ENCODE peak calls at places on chromosomes 1 and 21, in six cellular contexts. I is HL-60, A is GM10248, P is hepatocyte, T is transverse colon, Q is fibroblast of the aortic adventitia. E is an unnamed sample.

GRCh38 chr1:246602194-246602593 is 35.9 kb downstream of the CNST start:
- DNase-seq in I (no peak), A (no peak), P (no peak), T (no peak), Q (peak), E (peak)

GRCh38 chr1:22625262-22625925 is 11.0 kb upstream of the C1QA start:
- DNase-seq in I (no peak), A (no peak), P (peak), T (no peak), Q (peak), E (no peak)

GRCh38 chr1:248622491-248623106 is 12.3 kb downstream of the OR2T11 start:
- DNase-seq in I (peak), A (peak), P (no peak), T (no peak), Q (peak), E (peak)

GRCh38 chr1:27074175-27074780 is 61.6 kb upstream of the TENT5B start:
- DNase-seq in I (no peak), A (no peak), P (peak), T (no peak), Q (no peak), E (peak)

GRCh38 chr1:54398963-54399528 is 7.1 kb downstream of the SSBP3 start:
- DNase-seq in I (no peak), A (no peak), P (no peak), T (no peak), Q (no peak), E (no peak)

GRCh38 chr1:115717541-115717940 is 51.0 kb downstream of the CASQ2 start:
- DNase-seq in I (no peak), A (peak), P (peak), T (peak), Q (peak), E (no peak)

GRCh38 chr21:27681038-27681437 is 714.1 kb upstream of the ADAMTS5 start:
- DNase-seq in I (no peak), A (no peak), P (no peak), T (no peak), Q (peak), E (peak)

GRCh38 chr1:1614204-1614953 is 921 bp upstream of the MIB2 start:
- DNase-seq in I (no peak), A (no peak), P (peak), T (peak), Q (peak), E (peak)

GRCh38 chr1:44778705-44779576 is 3.6 kb downstream of the RPS8 start:
- DNase-seq in I (no peak), A (no peak), P (no peak), T (no peak), Q (no peak), E (no peak)

GRCh38 chr21:35035581-35035980 is 13.5 kb downstream of the RUNX1 start:
- DNase-seq in I (no peak), A (no peak), P (no peak), T (no peak), Q (no peak), E (no peak)

GRCh38 chr1:58898739-58899580 is 115.1 kb upstream of the JUN start:
- DNase-seq in I (peak), A (no peak), P (peak), T (peak), Q (no peak), E (no peak)

GRCh38 chr1:35810096-35810860 is 2.5 kb downstream of the AGO4 start:
- DNase-seq in I (no peak), A (no peak), P (peak), T (no peak), Q (peak), E (peak)

GRCh38 chr1:223713546-223714420 is 1.4 kb downstream of the CAPN2 start:
- DNase-seq in I (no peak), A (no peak), P (no peak), T (peak), Q (no peak), E (no peak)

GRCh38 chr1:101407505-101408211 is 170.8 kb downstream of the S1PR1 start:
- DNase-seq in I (no peak), A (peak), P (no peak), T (no peak), Q (no peak), E (no peak)

DNA sequence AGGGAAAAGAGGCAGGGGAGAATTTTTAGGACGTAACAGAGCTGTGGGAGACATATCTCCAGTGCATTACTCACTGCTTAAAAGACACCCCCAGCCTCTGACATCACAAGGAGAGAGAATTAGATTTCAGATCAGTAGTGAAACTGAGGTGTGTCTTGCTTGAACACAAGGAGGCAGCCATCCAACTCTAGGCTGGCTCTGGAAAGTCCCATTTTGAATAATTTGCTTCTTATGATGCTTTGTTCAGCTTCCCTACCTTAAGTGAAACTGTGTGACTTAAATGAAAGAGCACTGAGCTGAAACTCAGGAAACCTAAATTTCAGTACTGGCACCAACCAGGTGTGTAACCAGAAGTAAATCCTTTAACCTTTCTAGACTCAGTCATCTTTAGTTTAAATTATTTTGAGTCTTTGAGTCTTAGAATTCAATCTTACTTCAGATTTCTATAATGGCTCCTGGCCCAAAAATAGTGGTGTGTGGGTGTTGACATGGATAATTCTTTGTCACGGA is 251.6 kb upstream of the SGIP1 start:
- DNase-seq in I (no peak), A (peak), P (no peak), T (peak), Q (peak), E (peak)
- TF ChIP-seq CTCF in I (no peak), A (peak), P (no peak), T (no peak), Q (peak), E (peak)

DNA sequence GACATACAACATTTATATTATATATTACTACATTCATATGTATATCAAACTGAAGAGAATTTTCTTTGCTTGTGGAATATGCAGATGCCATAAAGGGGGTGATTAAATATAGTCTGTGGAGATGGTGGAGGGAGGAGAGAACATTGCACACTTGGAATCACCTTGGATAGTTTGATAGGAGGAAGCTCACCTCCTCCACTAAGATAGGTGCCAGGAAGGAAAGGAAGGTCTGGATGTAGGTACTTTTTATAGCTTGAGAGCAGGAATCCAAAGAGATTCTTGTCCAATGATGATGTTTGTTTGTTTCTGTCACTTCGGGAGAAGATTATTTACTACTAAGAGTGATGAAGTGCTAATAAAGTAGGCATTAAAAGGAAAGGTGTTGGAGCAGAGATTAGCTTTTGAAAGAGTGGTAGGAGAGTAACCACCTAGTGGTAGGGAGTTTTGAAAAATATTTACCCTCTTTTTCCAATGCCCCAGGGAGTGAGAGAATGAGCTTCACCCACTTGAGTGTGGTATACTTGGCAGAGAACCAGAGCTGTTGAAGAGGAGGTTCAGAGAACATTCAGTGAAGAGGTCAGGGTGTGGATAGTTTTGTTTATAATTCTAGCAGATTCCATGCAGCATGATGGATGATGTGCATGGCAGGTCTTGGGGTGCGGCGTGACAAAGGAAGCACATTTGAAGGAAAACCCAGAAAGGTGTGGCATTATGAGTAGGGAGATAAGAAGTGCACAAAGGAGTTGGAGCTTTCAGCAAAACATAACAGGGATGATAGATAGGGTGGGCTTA is 145.0 kb downstream of the PATJ start:
- DNase-seq in I (no peak), A (no peak), P (no peak), T (no peak), Q (peak), E (no peak)
- TF ChIP-seq CTCF in I (no peak), A (no peak), P (no peak), T (no peak), Q (no peak), E (no peak)

GRCh38 chr1:19799233-19799876 is 361 bp downstream of the TMCO4 start:
- DNase-seq in I (peak), A (no peak), P (peak), T (peak), Q (peak), E (peak)
- TF ChIP-seq CTCF in I (no peak), A (no peak), P (peak), T (peak), Q (peak), E (peak)

GRCh38 chr1:161200992-161201827 is 957 bp upstream of the NDUFS2 start:
- DNase-seq in I (peak), A (no peak), P (no peak), T (peak), Q (peak), E (peak)

GRCh38 chr1:161200421-161200991 is 1.7 kb upstream of the ADAMTS4 start:
- DNase-seq in I (no peak), A (no peak), P (no peak), T (no peak), Q (no peak), E (no peak)

GRCh38 chr1:161198877-161199431 is at the start of gene ADAMTS4:
- DNase-seq in I (no peak), A (no peak), P (peak), T (peak), Q (peak), E (peak)

GRCh38 chr1:161199506-161200119 is 759 bp upstream of the ADAMTS4 start:
- DNase-seq in I (no peak), A (no peak), P (no peak), T (no peak), Q (no peak), E (no peak)

DNA sequence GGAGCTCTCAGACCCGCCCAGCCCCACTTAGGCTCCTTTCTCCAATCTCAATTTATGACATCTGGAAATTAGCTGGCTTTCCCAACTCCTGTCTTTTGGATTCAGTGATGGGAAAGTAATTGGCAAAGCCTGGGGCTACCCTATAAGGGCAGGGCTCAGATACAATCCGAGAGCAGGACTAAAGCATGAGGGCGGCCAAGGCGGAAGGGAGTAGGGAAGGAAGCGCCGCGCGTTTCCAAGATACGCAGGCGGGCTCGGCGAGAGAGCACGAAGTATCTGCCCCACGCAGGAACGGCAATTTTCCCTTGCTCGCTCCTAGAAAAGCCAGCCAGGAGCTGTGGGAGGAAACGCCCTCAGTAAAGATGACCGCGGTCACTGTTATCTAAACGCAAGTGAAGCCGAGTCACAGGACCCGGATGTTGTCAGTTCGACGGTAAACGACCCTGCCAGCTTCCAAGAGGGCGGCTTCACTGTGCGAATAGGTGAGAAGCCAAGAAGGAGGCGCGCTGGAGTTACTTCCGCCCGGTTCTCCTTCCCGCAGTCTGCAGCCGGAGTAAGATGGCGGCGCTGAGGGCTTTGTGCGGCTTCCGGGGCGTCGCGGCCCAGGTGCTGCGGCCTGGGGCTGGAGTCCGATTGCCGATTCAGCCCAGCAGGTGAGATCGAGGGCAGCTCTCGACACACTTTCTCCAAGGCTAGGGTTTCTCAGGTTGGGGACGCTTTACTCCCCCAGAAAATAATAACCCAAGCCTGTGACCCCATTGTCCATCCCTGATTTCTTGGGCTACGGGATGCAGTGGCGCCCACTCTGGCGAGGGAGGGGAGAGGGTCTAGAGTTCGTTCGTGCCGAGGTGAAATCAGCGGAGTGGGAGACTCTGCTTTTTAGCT is at the start of gene NDUFS2:
- DNase-seq in I (peak), A (peak), P (peak), T (peak), Q (peak), E (peak)
- TF ChIP-seq CTCF in I (no peak), A (peak), P (peak), T (no peak), Q (peak), E (peak)

GRCh38 chr1:18217398-18218043 is 109.9 kb downstream of the IGSF21 start:
- DNase-seq in I (no peak), A (peak), P (peak), T (peak), Q (no peak), E (peak)
- TF ChIP-seq CTCF in I (peak), A (peak), P (peak), T (peak), Q (peak), E (peak)

E was measured in HFFc6.